ENCODE peak calls at places on chromosomes 1 and 21, in eight cellular contexts. Z is left ventricle myocardium inferior; E is heart right ventricle; Q is AG09309; T is lower lobe of right lung; P is activated CD8-positive, alpha-beta T cell treated with anti-CD3 and anti-CD28 coated beads for 36 hours; A is pancreas; L is mammary epithelial cell. S is an unnamed sample.

GRCh38 chr1:90911353-90911752 is 110.5 kb downstream of the ZNF644 start:
- DNase-seq in Z (no peak), E (no peak), Q (no peak), T (no peak), P (no peak), A (no peak), L (no peak), S (no peak)

GRCh38 chr1:145846191-145846590 is 761 bp downstream of the NUDT17 start:
- DNase-seq in Z (no peak), E (peak), Q (no peak), T (no peak), P (peak), A (peak), L (peak), S (peak)

GRCh38 chr1:10601342-10602060 is 126.8 kb downstream of the PEX14 start:
- DNase-seq in Z (no peak), E (no peak), Q (no peak), T (no peak), P (no peak), A (no peak), L (no peak), S (no peak)

GRCh38 chr21:35222021-35222420 is 172.9 kb upstream of the RUNX1 start:
- DNase-seq in Z (no peak), E (no peak), Q (no peak), T (no peak), P (peak), A (no peak), L (no peak), S (no peak)

GRCh38 chr21:8998946-8999681 is 1522.3 kb upstream of the TPTE start:
- DNase-seq in Z (no peak), E (no peak), Q (no peak), T (no peak), P (no peak), A (no peak), L (no peak), S (no peak)

GRCh38 chr1:45216200-45216541 is 9.8 kb upstream of the ZSWIM5 start:
- DNase-seq in Z (no peak), E (no peak), Q (no peak), T (no peak), P (no peak), A (no peak), L (peak), S (no peak)

GRCh38 chr1:116568925-116569490 is 1.8 kb downstream of the CD58 start:
- DNase-seq in Z (no peak), E (no peak), Q (no peak), T (no peak), P (no peak), A (no peak), L (no peak), S (no peak)

GRCh38 chr21:37521658-37522057 is 155.1 kb downstream of the DYRK1A start:
- DNase-seq in Z (no peak), E (no peak), Q (no peak), T (no peak), P (no peak), A (no peak), L (no peak), S (no peak)

GRCh38 chr1:109467301-109467777 is 993 bp downstream of the SYPL2 start:
- DNase-seq in Z (no peak), E (no peak), Q (no peak), T (no peak), P (no peak), A (no peak), L (no peak), S (no peak)

GRCh38 chr1:51839094-51839493 is 39.4 kb downstream of the NRDC start:
- DNase-seq in Z (no peak), E (no peak), Q (no peak), T (no peak), P (no peak), A (no peak), L (peak), S (no peak)

GRCh38 chr1:79355073-79355472 is 348.5 kb upstream of the ADGRL4 start:
- DNase-seq in Z (no peak), E (no peak), Q (peak), T (no peak), P (no peak), A (no peak), L (peak), S (no peak)

GRCh38 chr21:42806489-42807140 is 72.7 kb downstream of the WDR4 start:
- DNase-seq in Z (no peak), E (no peak), Q (no peak), T (no peak), P (no peak), A (no peak), L (no peak), S (no peak)

GRCh38 chr1:13730751-13731482 is 30.9 kb downstream of the PRDM2 start:
- DNase-seq in Z (no peak), E (peak), Q (no peak), T (peak), P (peak), A (peak), L (no peak), S (no peak)

GRCh38 chr1:21270086-21270689 is 20.1 kb downstream of the ECE1 start:
- DNase-seq in Z (peak), E (peak), Q (no peak), T (peak), P (peak), A (peak), L (no peak), S (peak)

GRCh38 chr1:181089777-181090505 is 1.4 kb downstream of the IER5 start:
- DNase-seq in Z (peak), E (peak), Q (no peak), T (peak), P (peak), A (peak), L (peak), S (peak)

GRCh38 chr1:239155466-239155865 is 230.9 kb upstream of the CHRM3 start:
- DNase-seq in Z (no peak), E (no peak), Q (no peak), T (no peak), P (no peak), A (no peak), L (no peak), S (no peak)

GRCh38 chr1:72557446-72558049 is 275.2 kb upstream of the NEGR1 start:
- DNase-seq in Z (no peak), E (no peak), Q (no peak), T (no peak), P (no peak), A (no peak), L (peak), S (no peak)

GRCh38 chr1:24984800-24985552 is 54.9 kb upstream of the RUNX3 start:
- DNase-seq in Z (no peak), E (no peak), Q (no peak), T (no peak), P (peak), A (no peak), L (no peak), S (no peak)

GRCh38 chr1:63892632-63893395 is 119.0 kb downstream of the ROR1 start:
- DNase-seq in Z (no peak), E (no peak), Q (no peak), T (no peak), P (no peak), A (no peak), L (peak), S (no peak)

GRCh38 chr1:27464926-27465325 is 25.0 kb downstream of the WASF2 start:
- DNase-seq in Z (no peak), E (no peak), Q (no peak), T (no peak), P (no peak), A (no peak), L (no peak), S (no peak)

GRCh38 chr1:63662846-63663245 is 69.6 kb downstream of the PGM1 start:
- DNase-seq in Z (no peak), E (no peak), Q (no peak), T (no peak), P (no peak), A (no peak), L (peak), S (no peak)

GRCh38 chr1:47618222-47618720 is 180.4 kb downstream of the FOXD2 start:
- DNase-seq in Z (no peak), E (peak), Q (no peak), T (no peak), P (no peak), A (peak), L (no peak), S (no peak)

GRCh38 chr1:33712176-33712575 is 151.7 kb upstream of the HMGB4 start:
- DNase-seq in Z (no peak), E (no peak), Q (no peak), T (no peak), P (no peak), A (no peak), L (no peak), S (no peak)
- TF ChIP-seq CTCF in Z (no peak), E (no peak), Q (no peak), T (no peak), P (no peak), A (no peak), L (no peak), S (no peak)

DNA sequence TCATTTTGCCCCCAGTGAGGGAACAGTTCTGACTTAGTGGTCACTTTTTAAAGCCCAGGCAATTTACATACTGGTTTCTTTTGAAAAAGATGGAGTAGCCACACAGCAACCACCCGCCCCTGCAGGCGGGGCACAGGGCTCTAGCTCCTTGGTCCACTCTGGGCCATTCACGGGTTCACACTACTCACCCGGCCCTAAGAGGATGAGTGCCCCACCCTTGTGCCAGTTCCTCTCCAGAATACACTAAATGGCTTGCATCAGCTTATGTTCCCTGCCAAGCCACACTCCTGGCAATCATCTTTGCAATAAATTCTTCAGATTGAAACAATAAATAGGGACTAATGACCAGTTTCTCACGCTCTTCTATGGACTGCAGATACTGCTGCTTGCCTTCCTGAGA is 15.7 kb upstream of the ATP13A2 start:
- DNase-seq in Z (no peak), E (no peak), Q (peak), T (peak), P (no peak), A (no peak), L (no peak), S (no peak)
- TF ChIP-seq CTCF in Z (no peak), E (no peak), Q (no peak), T (no peak), P (no peak), A (no peak), L (no peak), S (no peak)

GRCh38 chr1:198788561-198789064 is 149.8 kb downstream of the PTPRC start:
- DNase-seq in Z (no peak), E (no peak), Q (no peak), T (peak), P (peak), A (no peak), L (no peak), S (peak)
- TF ChIP-seq CTCF in Z (peak), E (no peak), Q (no peak), T (peak), P (no peak), A (no peak), L (peak), S (peak)

DNA sequence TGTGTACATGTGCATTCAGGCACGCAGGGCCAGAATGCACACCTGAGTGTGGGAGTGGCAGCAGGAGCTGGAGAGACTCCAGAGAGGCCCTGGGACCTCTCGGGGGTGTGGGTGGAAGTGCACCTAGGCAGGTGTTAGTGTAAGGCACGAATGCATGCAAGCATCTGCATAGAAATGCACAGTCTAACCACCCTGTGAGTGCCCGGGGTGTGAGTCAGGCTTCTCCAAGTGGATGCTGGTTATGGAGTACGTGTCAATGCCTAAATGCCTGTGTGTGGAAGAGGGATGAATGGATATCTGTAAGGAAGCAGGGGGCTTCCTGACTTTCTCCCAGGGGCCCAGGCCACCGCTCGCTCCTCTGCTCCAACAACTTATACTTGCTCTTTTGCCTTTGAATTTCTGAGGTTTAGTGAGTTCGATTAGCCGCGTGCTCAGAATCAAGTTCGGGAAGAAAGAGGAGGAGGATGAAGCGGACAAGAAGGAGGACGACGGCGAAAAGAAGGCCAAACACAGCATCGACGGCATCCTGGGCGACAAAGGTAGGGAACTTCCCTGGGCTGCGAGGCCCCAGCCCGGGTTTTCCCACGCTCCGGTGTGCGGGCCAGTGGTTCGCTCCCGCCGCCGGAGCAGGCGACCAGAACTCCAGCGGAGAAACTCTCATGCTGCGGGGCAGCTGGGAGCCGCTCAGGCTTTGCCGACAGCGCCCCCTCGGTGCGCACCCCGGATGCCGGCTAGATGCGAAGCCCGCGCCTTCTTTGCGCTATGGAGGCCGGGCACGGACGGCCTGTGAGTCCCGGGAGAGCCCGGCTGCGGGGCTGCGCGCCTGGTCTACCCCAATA is 5.4 kb downstream of the PAX7 start:
- DNase-seq in Z (no peak), E (no peak), Q (no peak), T (no peak), P (peak), A (no peak), L (peak), S (no peak)
- TF ChIP-seq CTCF in Z (no peak), E (no peak), Q (no peak), T (no peak), P (peak), A (no peak), L (no peak), S (peak)

DNA sequence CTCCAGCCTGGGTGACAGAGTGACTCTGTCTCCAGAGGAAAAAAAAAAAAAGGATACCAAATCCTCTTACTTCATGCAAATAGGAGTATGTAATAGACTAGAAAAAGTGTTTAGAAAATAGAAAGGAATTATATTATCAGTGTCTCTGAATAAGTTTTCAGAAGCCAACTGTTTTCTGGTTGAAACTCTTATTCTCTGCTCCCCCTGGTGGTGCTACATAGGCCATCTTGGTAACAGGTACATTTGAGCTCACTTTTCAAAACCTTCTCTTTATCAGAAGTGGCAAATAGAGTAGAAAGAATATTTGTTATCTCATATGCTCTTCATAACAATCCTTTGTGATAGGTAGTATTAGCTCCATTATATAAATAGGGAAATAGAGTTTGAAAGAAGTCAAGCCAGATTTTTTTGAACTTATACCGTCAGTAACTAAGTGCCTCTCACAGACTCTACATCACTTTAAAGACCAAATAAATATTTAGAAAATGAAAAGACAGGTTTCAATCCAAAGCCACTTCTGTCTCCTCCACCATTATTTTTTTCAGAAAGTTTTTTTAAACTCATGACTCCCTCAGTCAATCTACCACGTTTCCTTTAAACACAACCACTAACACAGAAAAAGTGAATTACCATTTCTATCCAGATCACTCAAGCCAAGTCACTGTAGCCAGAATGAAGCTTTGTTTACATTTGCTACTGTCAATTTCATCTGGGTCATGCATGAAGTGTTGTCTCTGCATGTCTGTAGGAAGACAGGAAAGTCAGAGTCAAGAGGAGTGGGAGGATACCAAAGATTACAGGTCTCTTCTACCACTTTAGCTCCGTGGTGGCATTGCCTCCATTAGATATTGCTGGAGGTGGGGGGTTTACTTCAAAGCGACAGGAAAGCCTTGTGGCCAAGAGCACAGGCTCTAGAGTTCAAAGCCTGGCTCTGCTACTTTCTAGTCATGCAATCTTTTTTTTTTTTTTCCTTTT is 45.6 kb downstream of the IL23R start:
- DNase-seq in Z (no peak), E (peak), Q (no peak), T (no peak), P (peak), A (peak), L (no peak), S (peak)
- TF ChIP-seq CTCF in Z (peak), E (peak), Q (peak), T (peak), P (peak), A (peak), L (peak), S (peak)

GRCh38 chr1:77085109-77085508 is 134.1 kb downstream of the PIGK start:
- DNase-seq in Z (no peak), E (no peak), Q (no peak), T (no peak), P (no peak), A (no peak), L (no peak), S (no peak)

GRCh38 chr1:77081834-77082233 is 137.4 kb downstream of the PIGK start:
- DNase-seq in Z (no peak), E (no peak), Q (no peak), T (no peak), P (no peak), A (no peak), L (no peak), S (no peak)

DNA sequence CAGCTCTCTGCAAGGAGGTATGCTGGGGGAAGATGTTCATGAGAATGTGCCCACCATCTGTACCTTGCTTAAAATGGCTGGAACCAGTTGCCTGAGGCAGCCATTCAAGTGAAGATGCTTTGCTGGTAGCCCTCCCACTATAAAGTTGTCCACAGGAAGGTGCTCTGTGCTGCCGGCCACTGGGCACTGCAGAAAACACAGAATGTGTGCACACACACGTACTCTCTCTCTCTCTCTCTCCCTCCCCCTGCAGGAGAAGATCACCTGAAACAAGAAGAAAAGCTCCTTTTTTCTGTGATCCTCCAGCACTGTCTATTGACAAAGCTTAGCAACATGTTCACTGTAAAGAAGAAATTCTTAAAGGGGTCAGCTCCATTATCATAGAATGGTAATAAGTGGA is 134.8 kb downstream of the PIGK start:
- DNase-seq in Z (no peak), E (no peak), Q (no peak), T (no peak), P (no peak), A (no peak), L (no peak), S (no peak)
- TF ChIP-seq CTCF in Z (no peak), E (no peak), Q (no peak), T (no peak), P (no peak), A (no peak), L (no peak), S (no peak)

DNA sequence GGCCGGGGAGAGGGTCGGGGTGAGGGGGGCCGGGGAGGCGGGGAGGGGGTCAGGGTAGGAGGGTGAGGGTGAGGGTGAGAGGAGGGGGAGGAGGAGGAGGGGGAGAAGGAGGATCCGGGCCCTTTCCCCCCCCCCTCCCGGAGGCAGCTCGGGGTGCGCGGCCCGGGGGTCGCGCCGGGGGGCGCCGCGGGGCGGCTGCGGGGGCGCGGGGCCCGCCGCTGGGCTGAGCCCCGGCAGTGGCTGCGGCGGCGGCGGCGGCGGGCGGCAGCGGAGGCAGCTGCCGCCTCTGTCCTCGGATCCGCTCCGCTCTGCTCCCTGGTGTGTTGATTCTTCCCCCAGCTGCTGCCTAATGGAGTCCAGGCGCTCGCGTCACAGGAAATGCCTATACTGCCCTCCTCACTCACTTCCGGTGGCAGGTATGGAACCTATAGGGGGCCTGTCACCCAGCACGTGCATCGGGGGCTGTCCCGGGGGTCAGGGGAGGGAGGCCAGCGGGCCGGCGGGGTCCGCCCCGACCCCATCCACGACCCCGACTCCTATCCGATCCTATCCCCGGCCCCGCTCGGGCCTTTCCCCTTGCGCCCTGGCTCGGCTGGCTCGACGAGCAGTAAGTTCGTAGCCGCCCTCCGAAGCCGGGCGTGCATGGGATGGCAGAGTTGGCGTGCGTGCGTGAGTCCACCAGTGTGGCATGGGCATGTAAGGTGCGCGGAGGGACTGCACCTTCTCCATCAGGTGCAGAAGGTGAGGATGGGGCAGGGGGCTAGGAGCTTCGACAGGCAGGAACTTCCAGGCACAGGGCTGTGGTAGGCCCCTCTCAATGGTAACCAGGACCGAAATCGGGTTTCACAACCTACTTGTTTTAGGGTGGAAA is at the start of gene WDR26:
- DNase-seq in Z (peak), E (peak), Q (no peak), T (peak), P (peak), A (peak), L (peak), S (peak)
- TF ChIP-seq CTCF in Z (peak), E (no peak), Q (no peak), T (no peak), P (no peak), A (no peak), L (no peak), S (peak)

GRCh38 chr1:22750671-22751016 is 40.0 kb downstream of the EPHB2 start:
- DNase-seq in Z (no peak), E (no peak), Q (no peak), T (no peak), P (no peak), A (no peak), L (peak), S (no peak)
- TF ChIP-seq CTCF in Z (no peak), E (no peak), Q (no peak), T (no peak), P (no peak), A (no peak), L (no peak), S (no peak)